ENCODE peak calls at places on chromosomes 2 and 18, in four cellular contexts. H is NCI-H1417, O is upper lobe of right lung, L is mesendoderm. X is an unnamed sample.

GRCh38 chr2:73830871-73831401 is 2.2 kb downstream of the STAMBP start:
- DNase-seq in H (no peak), O (no peak), L (no peak), X (no peak)

GRCh38 chr2:189407161-189407943 is 33.9 kb upstream of the WDR75 start:
- DNase-seq in H (no peak), O (no peak), L (no peak), X (no peak)

GRCh38 chr18:24259869-24260662 is 121.2 kb downstream of the CABYR start:
- DNase-seq in H (no peak), O (no peak), L (no peak), X (no peak)

GRCh38 chr2:99572380-99572779 is 82.6 kb upstream of the REV1 start:
- DNase-seq in H (peak), O (no peak), L (peak), X (no peak)

GRCh38 chr2:69975136-69975852 is 13.9 kb upstream of the ASPRV1 start:
- DNase-seq in H (no peak), O (no peak), L (no peak), X (no peak)

GRCh38 chr2:61460168-61460567 is 10.7 kb downstream of the USP34 start:
- DNase-seq in H (no peak), O (no peak), L (no peak), X (peak)

GRCh38 chr2:8252997-8253694 is 428.7 kb upstream of the ID2 start:
- DNase-seq in H (peak), O (no peak), L (peak), X (peak)

GRCh38 chr2:241724259-241724974 is 10.0 kb upstream of the D2HGDH start:
- DNase-seq in H (no peak), O (no peak), L (peak), X (peak)

GRCh38 chr2:148936857-148937450 is 61.9 kb downstream of the KIF5C start:
- DNase-seq in H (no peak), O (no peak), L (peak), X (no peak)

GRCh38 chr2:20578895-20579825 is 71.7 kb downstream of the HS1BP3 start:
- DNase-seq in H (no peak), O (peak), L (peak), X (peak)

GRCh38 chr2:33247325-33247724 is 229.1 kb upstream of the RASGRP3 start:
- DNase-seq in H (no peak), O (no peak), L (no peak), X (no peak)

GRCh38 chr2:75493230-75493629 is 67.5 kb downstream of the EVA1A start:
- DNase-seq in H (no peak), O (peak), L (no peak), X (no peak)

GRCh38 chr18:10424576-10425314 is 29.7 kb upstream of the APCDD1 start:
- DNase-seq in H (no peak), O (no peak), L (no peak), X (no peak)

GRCh38 chr2:80256396-80257167 is 48.0 kb downstream of the LRRTM1 start:
- DNase-seq in H (no peak), O (no peak), L (peak), X (peak)

GRCh38 chr18:5909130-5909529 is 13.8 kb upstream of the TMEM200C start:
- DNase-seq in H (no peak), O (no peak), L (peak), X (no peak)

GRCh38 chr2:98347298-98348065 is 1.2 kb downstream of the CNGA3 start:
- DNase-seq in H (no peak), O (no peak), L (peak), X (peak)

GRCh38 chr18:68397241-68398035 is 317.5 kb downstream of the TMX3 start:
- DNase-seq in H (no peak), O (no peak), L (no peak), X (no peak)

GRCh38 chr2:40281021-40281940 is 170.6 kb downstream of the SLC8A1 start:
- DNase-seq in H (peak), O (no peak), L (peak), X (no peak)

GRCh38 chr2:124877065-124877671 is 852.1 kb downstream of the CNTNAP5 start:
- DNase-seq in H (no peak), O (no peak), L (peak), X (no peak)

GRCh38 chr18:46683252-46683651 is 26.2 kb upstream of the LOXHD1 start:
- DNase-seq in H (no peak), O (no peak), L (no peak), X (no peak)

GRCh38 chr2:164737612-164738081 is 104.0 kb downstream of the COBLL1 start:
- DNase-seq in H (peak), O (peak), L (peak), X (peak)

GRCh38 chr2:131044078-131044756 is 49.0 kb downstream of the FAM168B start:
- DNase-seq in H (no peak), O (peak), L (no peak), X (peak)

GRCh38 chr2:74779587-74780135 is 54.3 kb upstream of the HK2 start:
- DNase-seq in H (no peak), O (no peak), L (no peak), X (no peak)

GRCh38 chr2:113233593-113234550 is 44.8 kb downstream of the PAX8 start:
- DNase-seq in H (no peak), O (no peak), L (no peak), X (peak)

GRCh38 chr18:37422116-37422515 is 143.5 kb downstream of the CELF4 start:
- DNase-seq in H (no peak), O (no peak), L (peak), X (no peak)

GRCh38 chr2:151192681-151193080 is 69.0 kb downstream of the RBM43 start:
- DNase-seq in H (no peak), O (no peak), L (no peak), X (no peak)

X was measured in endodermal cell.